ENCODE peak calls at places on chromosomes 6 and 20, in five cellular contexts. S is thoracic aorta, V is pancreas, C is endodermal cell, H is mucosa of descending colon. D is an unnamed sample.

GRCh38 chr6:47334334-47334733 is 24.6 kb upstream of the TNFRSF21 start:
- DNase-seq in S (no peak), V (no peak), C (no peak), H (no peak), D (no peak)

GRCh38 chr20:57564180-57564802 is 3.4 kb downstream of the PCK1 start:
- DNase-seq in S (no peak), V (no peak), C (no peak), H (no peak), D (no peak)

GRCh38 chr6:165010556-165011535 is 298.6 kb downstream of the C6orf118 start:
- DNase-seq in S (no peak), V (no peak), C (no peak), H (no peak), D (peak; percentile 77)

GRCh38 chr6:52519618-52520017 is 57.2 kb downstream of the TRAM2 start:
- DNase-seq in S (no peak), V (no peak), C (no peak), H (no peak), D (no peak)

GRCh38 chr6:144778773-144779531 is 493.8 kb downstream of the UTRN start:
- DNase-seq in S (no peak), V (no peak), C (no peak), H (no peak), D (peak; percentile 3)

GRCh38 chr6:90790696-90791095 is 203.8 kb upstream of the MAP3K7 start:
- DNase-seq in S (no peak), V (no peak), C (no peak), H (no peak), D (no peak)

GRCh38 chr20:19449051-19449450 is 236.6 kb downstream of the SLC24A3 start:
- DNase-seq in S (no peak), V (no peak), C (peak; percentile 47), H (no peak), D (no peak)

GRCh38 chr6:123415844-123416468 is 220.8 kb downstream of the TRDN start:
- DNase-seq in S (no peak), V (peak; percentile 50), C (peak; percentile 83), H (no peak), D (peak; percentile 48)

GRCh38 chr20:9218412-9219001 is 149.6 kb downstream of the PLCB4 start:
- DNase-seq in S (no peak), V (no peak), C (no peak), H (no peak), D (no peak)

GRCh38 chr20:9506964-9507369 is 7.4 kb upstream of the LAMP5 start:
- DNase-seq in S (no peak), V (no peak), C (peak; percentile 70), H (no peak), D (no peak)

GRCh38 chr20:25015986-25016385 is 23.4 kb upstream of the APMAP start:
- DNase-seq in S (no peak), V (peak; percentile 15), C (peak; percentile 38), H (no peak), D (no peak)

GRCh38 chr6:121560476-121560875 is 125.0 kb downstream of the GJA1 start:
- DNase-seq in S (no peak), V (no peak), C (no peak), H (no peak), D (no peak)

GRCh38 chr20:5309971-5310370 is 6.8 kb downstream of the PROKR2 start:
- DNase-seq in S (no peak), V (no peak), C (no peak), H (no peak), D (no peak)

GRCh38 chr6:100426241-100426640 is 38.5 kb downstream of the SIM1 start:
- DNase-seq in S (no peak), V (no peak), C (no peak), H (no peak), D (no peak)

GRCh38 chr6:68333444-68333843 is 301.6 kb upstream of the ADGRB3 start:
- DNase-seq in S (no peak), V (no peak), C (no peak), H (no peak), D (no peak)

GRCh38 chr6:3325210-3325609 is 66.5 kb downstream of the PSMG4 start:
- DNase-seq in S (no peak), V (no peak), C (peak; percentile 6), H (no peak), D (no peak)

GRCh38 chr20:10715035-10715434 is 41.2 kb upstream of the JAG1 start:
- DNase-seq in S (no peak), V (no peak), C (no peak), H (no peak), D (no peak)

GRCh38 chr20:37335642-37336368 is 10.1 kb upstream of the SRC start:
- DNase-seq in S (no peak), V (no peak), C (no peak), H (no peak), D (no peak)

GRCh38 chr20:63651942-63652191 is 1.4 kb downstream of the STMN3 start:
- DNase-seq in S (no peak), V (peak; percentile 52), C (no peak), H (no peak), D (peak; percentile 56)

GRCh38 chr6:149717588-149718458 is at the start of gene LATS1:
- DNase-seq in S (peak; percentile 64), V (peak; percentile 96), C (peak; percentile 95), H (peak; percentile 93), D (peak; percentile 90)

GRCh38 chr6:26187981-26188635 is 100.9 kb downstream of the HFE start:
- DNase-seq in S (no peak), V (no peak), C (peak; percentile 83), H (no peak), D (peak; percentile 56)

GRCh38 chr6:119986934-119987549 is 637.5 kb upstream of the MAN1A1 start:
- DNase-seq in S (no peak), V (no peak), C (peak; percentile 61), H (no peak), D (no peak)

GRCh38 chr6:51513891-51514290 is 573.5 kb downstream of the PKHD1 start:
- DNase-seq in S (no peak), V (peak; percentile 13), C (no peak), H (no peak), D (no peak)

GRCh38 chr6:17928514-17929430 is 58.7 kb downstream of the KIF13A start:
- DNase-seq in S (no peak), V (no peak), C (no peak), H (no peak), D (no peak)

GRCh38 chr20:1462834-1463233 is 3.8 kb downstream of the NSFL1C start:
- DNase-seq in S (no peak), V (no peak), C (peak; percentile 2), H (no peak), D (no peak)
- H3K36me3 ChIP-seq in S (peaks cover 32% of the 10 kb centered on the region), V (peaks cover 17% of the 10 kb centered on the region), C (peaks cover 67% of the 10 kb centered on the region), H (no peaks in the 10 kb centered on the region), D (peaks cover 2% of the 10 kb centered on the region)

DNA sequence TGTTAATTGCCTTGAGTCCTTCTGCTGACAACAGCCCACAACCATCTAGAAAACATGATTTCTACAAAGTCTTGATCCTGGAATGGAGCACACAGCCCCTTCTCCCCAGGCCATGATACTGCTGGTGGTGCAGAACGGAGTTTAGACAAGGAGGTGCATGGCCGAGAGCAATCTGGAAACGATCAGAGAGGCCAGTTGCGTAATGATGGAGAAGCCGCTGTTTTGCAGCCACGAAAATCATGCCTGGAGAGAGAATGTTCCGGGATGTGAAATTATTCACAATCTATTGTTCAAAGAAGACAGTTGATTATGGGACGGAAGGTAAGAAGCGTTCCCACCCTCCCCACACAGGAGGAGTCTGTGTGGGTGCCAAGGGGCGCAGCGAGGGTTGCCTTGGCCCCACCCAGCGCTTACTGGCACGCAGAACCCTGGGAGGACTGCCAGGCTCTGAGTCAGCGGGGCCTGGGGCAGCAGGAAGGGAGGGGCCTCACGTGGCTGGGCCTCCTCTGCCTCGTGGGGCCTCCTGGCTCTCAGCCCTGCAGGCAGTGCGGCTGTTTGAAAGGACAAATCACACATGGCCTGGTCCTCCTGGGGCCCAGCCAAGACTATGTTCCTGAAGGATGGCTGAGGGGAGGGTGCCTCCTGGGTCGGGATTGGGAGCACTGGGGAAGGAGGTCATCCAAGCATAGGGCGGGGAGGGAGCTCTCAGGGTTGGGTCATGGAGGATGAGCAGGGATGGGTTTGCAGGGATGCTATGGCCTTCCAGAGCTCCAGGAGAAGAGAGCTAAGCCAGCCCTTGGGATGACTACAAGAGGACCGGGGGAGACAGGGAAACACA is 8.7 kb upstream of the AP5S1 start:
- DNase-seq in S (peak; percentile 92), V (peak; percentile 99), C (no peak), H (peak; percentile 99), D (peak; percentile 29)
- H3K4me3 ChIP-seq in S (peak overlapping the region; percentile 67), V (peak overlapping the region; percentile 31), C (no peak overlapping the region), H (no peak overlapping the region), D (no peak overlapping the region)

GRCh38 chr6:159789377-159790148 is at the start of gene TCP1:
- DNase-seq in S (peak; percentile 99), V (peak; percentile 99), C (peak; percentile 100), H (peak; percentile 99), D (peak; percentile 99)

GRCh38 chr6:159788276-159788675 is 1.1 kb downstream of the TCP1 start:
- DNase-seq in S (no peak), V (no peak), C (no peak), H (peak; percentile 53), D (no peak)

GRCh38 chr6:159788757-159789376 is 535 bp downstream of the TCP1 start:
- DNase-seq in S (no peak), V (peak; percentile 42), C (peak; percentile 65), H (peak; percentile 78), D (peak; percentile 44)

GRCh38 chr6:159790947-159791598 is 806 bp downstream of the MRPL18 start:
- DNase-seq in S (no peak), V (peak; percentile 37), C (peak; percentile 65), H (peak; percentile 58), D (no peak)

DNA sequence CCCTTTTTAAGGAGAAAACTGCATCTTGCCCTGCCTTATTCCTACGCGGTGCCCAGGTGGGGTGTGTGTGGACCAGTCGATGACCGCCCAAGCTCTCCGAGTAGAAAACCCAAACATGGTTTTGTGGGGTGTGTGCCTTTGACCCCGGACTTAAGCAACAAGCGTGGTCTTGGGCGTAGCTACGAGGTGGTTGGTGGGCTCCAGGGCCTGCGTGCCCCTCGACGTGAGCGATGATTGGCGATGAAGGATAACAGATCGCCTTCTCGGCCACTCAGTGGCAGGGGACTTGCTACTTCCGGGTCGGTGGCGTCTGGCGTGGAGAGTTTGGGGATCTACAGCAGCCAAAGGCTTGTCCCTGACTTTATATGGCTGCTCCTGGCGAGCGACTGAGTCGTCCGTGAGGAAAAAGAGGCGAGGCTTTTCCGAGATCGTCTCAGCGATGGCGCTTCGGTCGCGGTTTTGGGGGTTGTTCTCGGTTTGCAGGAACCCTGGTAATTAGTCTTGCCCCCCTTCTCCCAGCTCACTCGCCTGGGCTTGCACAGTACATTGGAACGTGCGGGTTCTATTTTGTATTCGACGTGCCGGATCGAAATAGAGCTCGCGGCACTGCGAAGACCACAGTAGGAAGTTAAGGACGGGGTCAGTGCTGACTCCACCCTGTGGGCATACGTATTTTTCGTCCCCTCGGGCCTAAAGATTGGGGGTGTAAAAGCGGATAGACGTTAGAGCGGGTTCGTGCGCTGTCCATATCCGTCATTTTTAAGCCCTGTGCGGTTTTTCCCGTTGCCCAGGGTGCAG is at the start of gene MRPL18:
- DNase-seq in S (peak; percentile 85), V (peak; percentile 91), C (peak; percentile 98), H (peak; percentile 97), D (peak; percentile 95)
- H3K36me3 ChIP-seq in S (peaks cover 1% of the 10 kb centered on the region), V (peaks cover 6% of the 10 kb centered on the region), C (peaks cover 55% of the 10 kb centered on the region), H (peaks cover 4% of the 10 kb centered on the region), D (peaks cover 3% of the 10 kb centered on the region)

GRCh38 chr6:140202964-140203363 is 828.5 kb upstream of the CITED2 start:
- DNase-seq in S (no peak), V (no peak), C (no peak), H (no peak), D (no peak)

GRCh38 chr6:140205795-140206593 is 831.5 kb upstream of the CITED2 start:
- DNase-seq in S (no peak), V (no peak), C (no peak), H (no peak), D (no peak)

GRCh38 chr6:140201787-140202458 is 827.5 kb upstream of the CITED2 start:
- DNase-seq in S (no peak), V (no peak), C (no peak), H (no peak), D (no peak)

GRCh38 chr6:140208286-140208685 is 833.8 kb upstream of the CITED2 start:
- DNase-seq in S (no peak), V (no peak), C (no peak), H (no peak), D (no peak)

GRCh38 chr6:140203611-140204553 is 829.4 kb upstream of the CITED2 start:
- DNase-seq in S (no peak), V (no peak), C (no peak), H (no peak), D (no peak)
- H3K4me3 ChIP-seq in S (no peak overlapping the region), V (no peak overlapping the region), C (no peak overlapping the region), H (no peak overlapping the region), D (no peak overlapping the region)